ENCODE peak calls at places on chromosomes 5 and 9, in six cellular contexts. B, A, I, F, N and Y are unnamed samples.

GRCh38 chr5:65062684-65063083 is 294.0 kb downstream of the CWC27 start:
- DNase-seq in N (peak; percentile 50), B (peak; percentile 77), F (no peak), I (no peak), A (no peak), Y (no peak)

GRCh38 chr9:76576344-76576743 is 117.4 kb downstream of the GCNT1 start:
- DNase-seq in N (no peak), F (no peak), A (no peak), I (no peak), B (no peak), Y (peak; percentile 38)

GRCh38 chr5:72653586-72653985 is 146.4 kb upstream of the ZNF366 start:
- DNase-seq in B (no peak), F (no peak), I (no peak), N (no peak), A (no peak), Y (no peak)

GRCh38 chr9:27460225-27461023 is 63.7 kb upstream of the IFNK start:
- DNase-seq in I (no peak), N (no peak), F (no peak), B (no peak), A (no peak), Y (no peak)

GRCh38 chr9:137955586-137955985 is 78.0 kb downstream of the CACNA1B start:
- DNase-seq in N (no peak), B (no peak), F (no peak), I (no peak), A (no peak), Y (no peak)

GRCh38 chr5:7851617-7852289 is 820 bp upstream of the CFAP90 start:
- DNase-seq in F (no peak), B (no peak), N (no peak), I (no peak), A (no peak), Y (no peak)

GRCh38 chr5:88729476-88730182 is 153.4 kb downstream of the MEF2C start:
- DNase-seq in N (peak; percentile 59), I (peak; percentile 74), A (peak; percentile 57), B (peak; percentile 80), F (no peak), Y (peak; percentile 55)

GRCh38 chr5:179306191-179307005 is 38.9 kb downstream of the ADAMTS2 start:
- DNase-seq in F (no peak), B (peak; percentile 6), A (no peak), I (no peak), N (no peak), Y (no peak)

GRCh38 chr5:153050496-153051179 is 439.8 kb upstream of the GRIA1 start:
- DNase-seq in A (no peak), I (no peak), F (no peak), B (no peak), N (no peak), Y (no peak)

GRCh38 chr9:136110082-136111061 is 8.3 kb downstream of the TMEM250 start:
- DNase-seq in N (no peak), F (no peak), A (no peak), I (no peak), B (no peak), Y (no peak)

GRCh38 chr5:127235136-127235535 is 55.5 kb upstream of the MEGF10 start:
- DNase-seq in I (no peak), B (no peak), A (no peak), F (no peak), N (no peak), Y (no peak)

GRCh38 chr9:21102311-21102710 is 24.6 kb upstream of the IFNB1 start:
- DNase-seq in A (no peak), B (no peak), F (no peak), N (no peak), I (no peak), Y (no peak)

GRCh38 chr9:38389313-38389712 is 3.2 kb upstream of the ALDH1B1 start:
- DNase-seq in F (no peak), N (peak; percentile 70), B (peak; percentile 48), I (no peak), A (no peak), Y (no peak)

GRCh38 chr5:1933364-1934055 is 50.8 kb upstream of the IRX4 start:
- DNase-seq in F (no peak), B (no peak), N (no peak), I (no peak), A (no peak), Y (no peak)

GRCh38 chr5:1929108-1929991 is 46.6 kb upstream of the IRX4 start:
- DNase-seq in F (no peak), B (no peak), A (no peak), N (no peak), I (no peak), Y (no peak)

GRCh38 chr5:1930501-1930879 is 47.8 kb upstream of the IRX4 start:
- DNase-seq in B (no peak), I (no peak), N (no peak), F (no peak), A (peak; percentile 9), Y (no peak)

GRCh38 chr5:1931590-1932138 is 48.9 kb upstream of the IRX4 start:
- DNase-seq in F (no peak), I (no peak), B (peak; percentile 37), A (peak; percentile 7), N (no peak), Y (peak; percentile 47)

GRCh38 chr5:1930880-1931589 is 48.3 kb upstream of the IRX4 start:
- DNase-seq in B (no peak), N (no peak), F (no peak), A (peak; percentile 13), I (no peak), Y (peak; percentile 25)
- H3K4me3 ChIP-seq in B (peak overlapping the region; percentile 48), N (no peak overlapping the region), F (peak overlapping the region; percentile 37), A (no peak overlapping the region), I (no peak overlapping the region), Y (peak overlapping the region; percentile 48)

GRCh38 chr5:168931638-168932345 is 352.6 kb upstream of the PANK3 start:
- DNase-seq in F (no peak), N (no peak), B (no peak), A (no peak), I (no peak), Y (no peak)
- TF ChIP-seq CTCF in F (no peak), N (no peak), B (no peak), A (no peak), I (no peak), Y (no peak)

GRCh38 chr5:172229904-172230303 is 35.9 kb downstream of the EFCAB9 start:
- DNase-seq in N (no peak), B (no peak), F (no peak), I (no peak), A (no peak), Y (no peak)
- H3K4me3 ChIP-seq in N (no peak overlapping the region), B (no peak overlapping the region), F (no peak overlapping the region), I (no peak overlapping the region), A (no peak overlapping the region), Y (no peak overlapping the region)

DNA sequence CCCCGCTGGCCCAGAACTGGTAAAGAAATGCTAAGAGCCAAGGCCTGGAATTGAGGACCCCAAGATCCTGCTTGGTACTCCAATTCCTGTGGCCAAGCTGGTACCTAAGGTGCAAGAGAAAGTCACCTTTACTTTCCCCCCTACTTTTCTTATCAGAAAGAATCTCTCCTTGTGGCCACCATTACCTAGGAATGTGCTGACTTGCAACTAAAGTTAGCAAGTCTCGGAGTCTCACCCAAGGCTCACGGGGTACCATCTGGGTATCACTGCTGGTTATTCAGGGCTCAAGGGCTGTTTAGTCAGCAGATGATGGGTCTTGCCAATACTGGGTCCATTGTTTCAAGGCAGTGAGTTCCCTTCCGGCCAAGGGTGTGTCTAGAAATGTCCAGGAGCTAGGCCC is 270.2 kb downstream of the KDM4C start:
- DNase-seq in I (no peak), A (no peak), F (no peak), N (no peak), B (no peak), Y (no peak)
- TF ChIP-seq CTCF in I (no peak), A (no peak), F (no peak), N (no peak), B (no peak), Y (no peak)

DNA sequence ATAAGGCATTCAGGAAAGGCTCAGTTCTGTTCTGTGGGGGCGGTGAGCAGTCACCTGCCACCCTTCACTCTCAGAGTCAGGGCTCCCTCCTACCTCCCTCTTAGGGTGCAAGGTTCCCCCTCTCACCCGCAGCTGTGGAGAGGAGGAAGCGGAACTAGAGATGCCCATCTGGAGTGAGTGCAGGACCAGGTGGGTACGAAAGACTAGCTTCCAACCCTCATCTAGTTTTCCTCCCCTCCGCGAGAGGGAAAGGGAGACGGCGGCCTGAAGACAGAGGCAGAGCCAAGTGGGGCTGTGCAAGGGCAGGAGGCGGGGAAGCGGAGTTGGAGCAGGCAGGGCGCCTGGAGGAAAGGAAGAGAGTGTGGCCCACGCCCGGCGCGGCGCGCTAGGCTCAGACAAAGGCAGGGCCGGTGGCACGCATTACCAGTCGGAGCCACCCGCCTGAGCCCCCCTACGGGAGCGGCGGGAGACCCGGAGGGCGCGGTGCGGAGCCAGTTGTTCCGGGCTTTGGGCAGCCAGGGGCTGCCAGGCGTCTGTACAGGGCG is 7.3 kb downstream of the PRR7 start:
- DNase-seq in N (no peak), A (peak; percentile 63), F (no peak), I (no peak), B (no peak), Y (no peak)
- H3K4me3 ChIP-seq in N (peak overlapping the region; percentile 37), A (peak overlapping the region; percentile 73), F (peak overlapping the region; percentile 46), I (peak overlapping the region; percentile 76), B (peak overlapping the region; percentile 45), Y (peak overlapping the region; percentile 61)

DNA sequence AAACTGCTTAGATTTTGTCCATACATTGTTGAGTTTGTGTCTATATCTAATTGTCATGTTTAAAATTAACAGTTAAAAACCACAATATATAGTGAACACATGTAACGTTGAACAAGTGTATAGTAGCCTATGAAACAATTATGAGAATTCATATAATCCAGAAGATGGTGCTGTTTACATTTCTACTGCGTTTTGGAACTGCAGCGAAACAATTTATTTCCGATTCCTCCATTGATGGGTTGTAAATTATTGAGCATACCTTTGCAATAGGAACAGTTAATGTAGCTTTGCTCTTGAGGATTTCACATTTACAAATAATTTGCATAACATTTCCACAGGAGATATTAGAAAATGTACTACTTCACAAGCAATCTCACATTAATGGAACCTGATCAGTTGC is 411.8 kb downstream of the CDH10 start:
- DNase-seq in F (no peak), B (no peak), I (no peak), A (no peak), N (no peak), Y (no peak)
- TF ChIP-seq CTCF in F (no peak), B (no peak), I (peak; percentile 46), A (peak; percentile 64), N (no peak), Y (no peak)

DNA sequence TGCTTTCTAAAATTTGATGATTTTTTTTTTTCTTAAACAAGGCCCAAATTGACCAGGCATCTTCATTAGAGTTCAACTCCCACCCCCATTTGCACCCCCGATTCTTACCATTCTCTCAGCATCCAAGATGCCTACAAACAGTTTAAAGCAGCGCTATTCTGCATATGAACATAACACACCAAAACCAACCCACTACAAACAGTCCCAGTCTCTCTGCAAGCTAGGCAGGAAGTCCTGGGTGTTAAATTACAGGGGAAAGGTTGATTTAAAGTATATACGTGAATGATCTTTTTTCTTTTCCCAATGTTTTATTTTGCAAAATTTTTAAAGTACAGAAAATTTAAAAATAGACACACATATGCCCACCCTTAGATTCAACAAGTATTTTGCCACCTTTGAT is 127.0 kb downstream of the ADAMTS12 start:
- DNase-seq in A (no peak), I (no peak), F (no peak), N (no peak), B (no peak), Y (no peak)
- H3K4me3 ChIP-seq in A (no peak overlapping the region), I (no peak overlapping the region), F (no peak overlapping the region), N (no peak overlapping the region), B (no peak overlapping the region), Y (no peak overlapping the region)

DNA sequence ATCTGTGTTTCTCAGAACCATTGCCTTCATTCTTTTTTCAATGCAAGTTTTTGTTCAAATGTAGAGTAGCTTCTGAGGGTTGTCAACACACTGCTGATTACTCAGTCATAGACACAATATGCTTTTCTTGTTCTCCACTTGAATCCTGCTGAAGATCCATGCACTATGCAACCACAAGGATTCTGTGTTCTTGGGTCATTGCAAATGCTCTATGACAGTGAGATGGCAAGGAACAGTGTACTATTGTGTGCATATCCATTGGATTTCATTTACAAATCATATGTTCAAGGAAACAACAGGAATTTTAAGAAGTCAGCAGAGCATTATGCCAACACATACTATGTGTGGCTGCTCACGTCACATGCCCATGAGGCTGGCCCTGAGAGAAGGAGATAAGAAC is 1590.2 kb downstream of the EFNA5 start:
- DNase-seq in B (no peak), A (no peak), F (no peak), I (no peak), N (no peak), Y (no peak)
- TF ChIP-seq CTCF in B (no peak), A (no peak), F (no peak), I (no peak), N (no peak), Y (no peak)